ENCODE peak calls at places on chromosomes 12 and 14, in five cellular contexts. K is kidney epithelial cell, N is PC-3, F is uterus, Q is Panc1. X is an unnamed sample.

GRCh38 chr12:123445388-123446344 is 9.2 kb upstream of the RILPL2 start:
- DNase-seq in K (no peak), N (peak), F (peak), Q (no peak), X (no peak)

GRCh38 chr14:105537580-105538474 is 11.4 kb downstream of the TMEM121 start:
- DNase-seq in K (no peak), N (peak), F (peak), Q (no peak), X (no peak)

GRCh38 chr14:80567905-80568512 is 356.7 kb upstream of the DIO2 start:
- DNase-seq in K (peak), N (peak), F (no peak), Q (no peak), X (peak)

GRCh38 chr14:21399311-21399870 is 15.6 kb upstream of the SUPT16H start:
- DNase-seq in K (no peak), N (no peak), F (no peak), Q (no peak), X (no peak)

GRCh38 chr12:130372936-130373335 is 35.2 kb downstream of the PIWIL1 start:
- DNase-seq in K (no peak), N (no peak), F (no peak), Q (no peak), X (no peak)

GRCh38 chr14:38723277-38723676 is 379.8 kb downstream of the SEC23A start:
- DNase-seq in K (no peak), N (no peak), F (no peak), Q (no peak), X (no peak)

GRCh38 chr12:32917094-32917611 is 20.6 kb upstream of the PKP2 start:
- DNase-seq in K (no peak), N (peak), F (no peak), Q (no peak), X (no peak)

GRCh38 chr14:96486705-96487104 is 15.5 kb upstream of the PAPOLA start:
- DNase-seq in K (no peak), N (no peak), F (no peak), Q (no peak), X (no peak)

GRCh38 chr12:5953835-5954586 is 9.0 kb upstream of the ANO2 start:
- DNase-seq in K (no peak), N (no peak), F (no peak), Q (no peak), X (no peak)

GRCh38 chr12:131831021-131831571 is 2.9 kb downstream of the MMP17 start:
- DNase-seq in K (no peak), N (peak), F (no peak), Q (no peak), X (no peak)

GRCh38 chr14:38187475-38187874 is 20.2 kb upstream of the SSTR1 start:
- DNase-seq in K (no peak), N (peak), F (no peak), Q (no peak), X (no peak)

GRCh38 chr12:49974231-49974675 is 1.5 kb downstream of the AQP6 start:
- DNase-seq in K (no peak), N (peak), F (peak), Q (no peak), X (no peak)

GRCh38 chr12:84875241-84875640 is 37.4 kb downstream of the SLC6A15 start:
- DNase-seq in K (no peak), N (no peak), F (no peak), Q (no peak), X (no peak)

GRCh38 chr12:116771651-116772050 is 33.5 kb downstream of the RNFT2 start:
- DNase-seq in K (no peak), N (peak), F (no peak), Q (no peak), X (no peak)

GRCh38 chr12:6868211-6869048 is 1.1 kb downstream of the TPI1 start:
- DNase-seq in K (no peak), N (no peak), F (no peak), Q (no peak), X (no peak)

GRCh38 chr14:52110441-52111086 is 41.7 kb upstream of the NID2 start:
- DNase-seq in K (no peak), N (peak), F (no peak), Q (no peak), X (peak)

GRCh38 chr12:26293612-26294011 is 98.2 kb downstream of the SSPN start:
- DNase-seq in K (peak), N (peak), F (no peak), Q (no peak), X (no peak)

GRCh38 chr12:85322715-85323114 is 42.7 kb downstream of the ALX1 start:
- DNase-seq in K (no peak), N (no peak), F (no peak), Q (no peak), X (no peak)

GRCh38 chr12:132638541-132639408 is 20.2 kb downstream of the P2RX2 start:
- DNase-seq in K (peak), N (peak), F (peak), Q (peak), X (peak)

GRCh38 chr12:48160807-48161206 is 3.5 kb upstream of the ASB8 start:
- DNase-seq in K (no peak), N (no peak), F (no peak), Q (no peak), X (no peak)

GRCh38 chr12:96989916-96990315 is 82.9 kb downstream of the NEDD1 start:
- DNase-seq in K (no peak), N (peak), F (no peak), Q (no peak), X (no peak)

GRCh38 chr12:101968770-101969169 is 91.4 kb downstream of the DRAM1 start:
- DNase-seq in K (no peak), N (no peak), F (no peak), Q (no peak), X (peak)

GRCh38 chr12:111304642-111305071 is 64.2 kb downstream of the PHETA1 start:
- DNase-seq in K (no peak), N (peak), F (no peak), Q (no peak), X (no peak)

GRCh38 chr14:98897605-98898309 is 374.2 kb downstream of the BCL11B start:
- DNase-seq in K (no peak), N (no peak), F (no peak), Q (no peak), X (no peak)

GRCh38 chr12:14952295-14952995 is 9.0 kb downstream of the ARHGDIB start:
- DNase-seq in K (peak), N (peak), F (no peak), Q (no peak), X (peak)
- H3K4me3 ChIP-seq in K (no peak), N (peak), F (no peak), Q (no peak), X (no peak)

GRCh38 chr12:56571131-56571530 is 49.5 kb downstream of the RBMS2 start:
- DNase-seq in K (no peak), N (no peak), F (no peak), Q (no peak), X (no peak)

DNA sequence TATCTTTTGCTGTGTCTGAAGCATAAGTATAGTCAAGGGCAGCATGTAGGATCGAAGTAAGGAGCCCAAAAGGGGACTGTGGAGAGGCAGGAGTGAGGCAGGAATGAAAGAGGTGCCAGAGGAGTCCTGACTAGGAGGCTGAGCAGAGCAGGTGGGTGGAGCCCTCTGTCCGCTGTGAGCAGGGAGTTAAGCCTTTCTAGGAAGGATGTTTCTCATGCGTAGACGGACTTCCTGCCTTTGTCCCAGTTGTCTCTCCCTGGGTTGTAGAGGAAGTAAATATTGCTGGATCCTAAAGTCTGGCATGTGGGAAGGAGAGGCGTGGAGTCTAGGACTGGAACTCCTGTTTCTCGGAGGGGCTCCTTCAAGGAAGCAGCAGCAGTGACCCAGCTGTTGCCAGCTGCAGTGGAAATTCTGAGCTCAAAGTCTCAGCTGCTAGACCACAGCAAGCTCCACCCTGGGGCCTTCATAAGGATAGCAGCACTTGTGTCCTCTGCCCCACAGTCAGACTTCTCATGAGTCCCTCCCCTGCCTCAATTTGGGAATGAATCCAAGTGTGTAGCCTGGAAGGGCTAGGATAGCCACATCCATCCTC is 44.0 kb downstream of the RBMS2 start:
- DNase-seq in K (peak), N (peak), F (peak), Q (no peak), X (peak)
- TF ChIP-seq CTCF in K (no peak), N (no peak), F (no peak), Q (no peak), X (no peak)

GRCh38 chr12:66131067-66131688 is 628 bp upstream of the LLPH start:
- DNase-seq in K (no peak), N (no peak), F (no peak), Q (no peak), X (no peak)

GRCh38 chr12:66127695-66128094 is 2.9 kb downstream of the LLPH start:
- DNase-seq in K (no peak), N (no peak), F (no peak), Q (no peak), X (no peak)

GRCh38 chr12:66130267-66131066 is at the start of gene LLPH:
- DNase-seq in K (peak), N (peak), F (peak), Q (peak), X (peak)

GRCh38 chr12:66129934-66130266 is 650 bp downstream of the LLPH start:
- DNase-seq in K (no peak), N (no peak), F (no peak), Q (no peak), X (no peak)

GRCh38 chr12:66132408-66132807 is 1.9 kb upstream of the LLPH start:
- DNase-seq in K (peak), N (peak), F (no peak), Q (peak), X (peak)
- H3K4me3 ChIP-seq in K (no peak), N (peak), F (no peak), Q (no peak), X (no peak)

GRCh38 chr12:1698638-1699214 is 7.9 kb downstream of the ADIPOR2 start:
- DNase-seq in K (no peak), N (no peak), F (no peak), Q (no peak), X (no peak)
- TF ChIP-seq CTCF in K (no peak), N (peak), F (no peak), Q (no peak), X (no peak)

GRCh38 chr12:65408448-65408847 is 130.0 kb downstream of the MSRB3 start:
- DNase-seq in K (no peak), N (no peak), F (no peak), Q (no peak), X (no peak)
- H3K4me3 ChIP-seq in K (no peak), N (no peak), F (no peak), Q (no peak), X (no peak)

GRCh38 chr14:100037351-100037750 is 27.9 kb upstream of the EVL start:
- DNase-seq in K (no peak), N (no peak), F (no peak), Q (no peak), X (no peak)

GRCh38 chr14:100032749-100033148 is 32.5 kb upstream of the EVL start:
- DNase-seq in K (no peak), N (no peak), F (no peak), Q (no peak), X (no peak)

GRCh38 chr14:100033347-100034052 is 31.7 kb upstream of the EVL start:
- DNase-seq in K (no peak), N (peak), F (no peak), Q (no peak), X (no peak)

GRCh38 chr14:100038065-100038464 is 27.2 kb upstream of the EVL start:
- DNase-seq in K (no peak), N (no peak), F (no peak), Q (no peak), X (no peak)

DNA sequence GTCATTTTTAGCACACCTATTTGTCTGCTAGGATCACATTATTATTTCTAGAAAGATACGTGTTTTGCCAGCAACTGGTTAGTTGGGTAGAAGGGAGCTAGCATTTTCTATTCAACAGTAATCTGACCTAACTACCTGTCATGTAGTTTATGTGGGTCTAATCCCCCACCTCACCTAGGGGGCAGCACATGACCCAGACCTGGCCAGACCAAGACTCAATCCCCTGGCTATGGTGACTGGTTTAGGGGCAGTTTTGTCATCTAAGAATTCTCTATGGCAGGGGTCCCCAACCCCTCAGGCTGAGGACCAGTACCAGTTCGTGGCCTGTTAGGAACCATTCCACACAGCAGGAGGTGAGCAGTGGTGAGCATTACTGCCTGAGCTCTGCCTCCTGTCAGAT is 29.5 kb upstream of the EVL start:
- DNase-seq in K (no peak), N (no peak), F (no peak), Q (no peak), X (no peak)
- TF ChIP-seq CTCF in K (no peak), N (peak), F (no peak), Q (no peak), X (no peak)

GRCh38 chr12:118711185-118711584 is 270.2 kb upstream of the SRRM4 start:
- DNase-seq in K (no peak), N (no peak), F (no peak), Q (no peak), X (no peak)

GRCh38 chr12:118704517-118704916 is 276.8 kb upstream of the SRRM4 start:
- DNase-seq in K (no peak), N (no peak), F (no peak), Q (no peak), X (no peak)

DNA sequence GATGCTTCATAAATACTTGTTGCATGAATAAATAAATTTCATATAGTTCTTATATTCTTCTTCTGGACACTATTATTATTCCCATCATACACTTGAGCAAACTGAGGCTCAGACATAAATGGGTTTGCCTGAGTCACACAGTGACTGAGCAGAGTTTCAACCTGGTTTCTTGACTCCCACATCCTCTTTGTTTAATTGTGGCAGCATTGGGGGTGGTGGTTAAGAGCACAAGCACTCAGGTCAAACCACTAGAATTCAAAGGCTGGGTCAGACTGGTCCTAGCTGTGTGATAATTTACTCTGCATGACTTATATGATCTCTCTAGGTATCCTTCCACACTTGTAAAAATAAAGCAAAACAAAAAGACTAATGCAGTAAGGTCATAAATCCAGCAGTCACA is 274.9 kb upstream of the SRRM4 start:
- DNase-seq in K (no peak), N (no peak), F (no peak), Q (no peak), X (no peak)
- H3K4me3 ChIP-seq in K (no peak), N (no peak), F (no peak), Q (no peak), X (no peak)

GRCh38 chr12:66978802-66979201 is 290.4 kb upstream of the CAND1 start:
- DNase-seq in K (no peak), N (no peak), F (no peak), Q (no peak), X (no peak)
- TF ChIP-seq CTCF in K (no peak), N (no peak), F (no peak), Q (no peak), X (no peak)